ENCODE peak calls at places on chromosomes 12 and 14, in five cellular contexts. T is thoracic aorta; R is NCI-H187 treated with DMSO at 0.1 percent for 48 hours; F is stimulated activated CD8-positive, alpha-beta memory T cell treated with anti-CD3 and anti-CD28 coated beads, Interleukin-2, amount 100 ng/mL, for 48 hours; Z is AG09319. N is an unnamed sample.
A peak's percentile ranks its signal among the peaks of the same experiment; 100 is the strongest.

GRCh38 chr14:51914310-51914709 is 53.9 kb downstream of the GNG2 start:
- DNase-seq in R (no peak), T (no peak), Z (no peak), F (no peak), N (no peak)

GRCh38 chr14:76876076-76876475 is 49.9 kb downstream of the LRRC74A start:
- DNase-seq in Z (peak; percentile 36), T (no peak), R (peak; percentile 49), F (peak; percentile 17), N (no peak)

GRCh38 chr12:89355243-89356068 is 3.2 kb upstream of the DUSP6 start:
- DNase-seq in R (no peak), T (no peak), Z (no peak), F (no peak), N (no peak)

GRCh38 chr14:76500011-76500410 is 124.1 kb downstream of the ESRRB start:
- DNase-seq in F (no peak), R (no peak), Z (no peak), T (no peak), N (peak; percentile 28)

GRCh38 chr12:16796168-16796567 is 190.2 kb upstream of the LMO3 start:
- DNase-seq in T (no peak), F (no peak), Z (no peak), R (no peak), N (no peak)

GRCh38 chr14:92748259-92749016 is at the start of gene LGMN:
- DNase-seq in Z (peak; percentile 72), R (peak; percentile 94), T (peak; percentile 94), F (peak; percentile 77), N (peak; percentile 62)

GRCh38 chr12:8078400-8078799 is 3.7 kb upstream of the NECAP1 start:
- DNase-seq in T (no peak), R (no peak), F (peak; percentile 20), Z (peak; percentile 49), N (no peak)

GRCh38 chr14:21852061-21852664 is 178.5 kb upstream of the OR4E1 start:
- DNase-seq in F (peak; percentile 45), R (no peak), T (no peak), Z (no peak), N (no peak)

GRCh38 chr12:104002686-104003085 is 37.0 kb downstream of the TDG start:
- DNase-seq in R (no peak), F (no peak), T (no peak), Z (no peak), N (no peak)

GRCh38 chr14:69877492-69877891 is 1.7 kb upstream of the SMOC1 start:
- DNase-seq in F (no peak), T (no peak), R (no peak), Z (no peak), N (no peak)

GRCh38 chr12:109741286-109741969 is 27.8 kb downstream of the FAM222A start:
- DNase-seq in F (no peak), R (no peak), Z (no peak), T (no peak), N (no peak)

GRCh38 chr12:26338574-26339572 is 143.5 kb downstream of the SSPN start:
- DNase-seq in T (no peak), R (no peak), Z (no peak), F (no peak), N (no peak)

GRCh38 chr14:99524804-99525698 is 43.8 kb downstream of the CCNK start:
- DNase-seq in F (no peak), T (no peak), Z (no peak), R (no peak), N (no peak)

GRCh38 chr12:41476499-41476898 is 288.4 kb downstream of the PDZRN4 start:
- DNase-seq in R (peak; percentile 57), T (no peak), Z (no peak), F (no peak), N (no peak)

GRCh38 chr14:74570696-74571095 is 41.3 kb downstream of the LTBP2 start:
- DNase-seq in R (no peak), F (no peak), T (no peak), Z (no peak), N (no peak)

GRCh38 chr12:79033788-79034187 is 169.2 kb downstream of the SYT1 start:
- DNase-seq in T (no peak), Z (no peak), R (no peak), F (no peak), N (no peak)

GRCh38 chr12:118979763-118980406 is 1.5 kb upstream of the SRRM4 start:
- DNase-seq in R (peak; percentile 56), T (no peak), Z (no peak), F (peak; percentile 9), N (no peak)

GRCh38 chr12:113231275-113232231 is 10.3 kb downstream of the TPCN1 start:
- DNase-seq in F (no peak), T (no peak), Z (no peak), R (no peak), N (no peak)